ENCODE peak calls at places on chromosomes 1 and 21, in seven cellular contexts. H is GM23248, M is OCI-LY7, Z is PC-3, B is GM23338, A is MM.1S, T is HCT116. S is an unnamed sample.

GRCh38 chr1:199463521-199464127 is 563.9 kb upstream of the NR5A2 start:
- DNase-seq in B (peak; percentile 88), Z (peak; percentile 67), H (peak; percentile 67), M (peak; percentile 51), A (peak; percentile 65), T (peak; percentile 40), S (peak; percentile 61)

GRCh38 chr1:1073743-1074587 is at the start of gene RNF223:
- DNase-seq in Z (peak; percentile 98), M (no peak), B (no peak), T (peak; percentile 88), H (no peak), A (no peak), S (peak; percentile 78)

GRCh38 chr1:59029768-59030167 is 245.9 kb upstream of the JUN start:
- DNase-seq in A (no peak), H (no peak), M (no peak), T (no peak), Z (peak; percentile 79), B (no peak), S (peak; percentile 41)

GRCh38 chr1:32246888-32247273 is at the start of gene FAM167B:
- DNase-seq in Z (peak; percentile 56), M (no peak), T (no peak), B (no peak), A (no peak), H (peak; percentile 93), S (no peak)

GRCh38 chr1:14682941-14683340 is 84.5 kb downstream of the KAZN start:
- DNase-seq in Z (no peak), T (no peak), A (no peak), H (no peak), M (no peak), B (no peak), S (peak; percentile 60)

GRCh38 chr21:36135391-36136094 is 664 bp downstream of the CBR3 start:
- DNase-seq in B (peak; percentile 83), Z (peak; percentile 90), A (peak; percentile 84), M (peak; percentile 22), H (peak; percentile 89), T (no peak), S (peak; percentile 66)

GRCh38 chr21:40254540-40255455 is 387.6 kb downstream of the PCP4 start:
- DNase-seq in A (no peak), H (no peak), B (no peak), T (no peak), M (no peak), Z (no peak), S (peak; percentile 25)

GRCh38 chr21:15688809-15689208 is 41.0 kb upstream of the USP25 start:
- DNase-seq in B (no peak), Z (peak; percentile 85), M (no peak), T (no peak), H (no peak), A (peak; percentile 66), S (no peak)

GRCh38 chr1:3271866-3272265 is 182.6 kb upstream of the ARHGEF16 start:
- DNase-seq in B (no peak), A (no peak), H (no peak), T (no peak), M (no peak), Z (no peak), S (no peak)

GRCh38 chr1:246724725-246725095 is 501 bp downstream of the SCCPDH start:
- DNase-seq in Z (peak; percentile 57), M (no peak), B (peak; percentile 39), H (peak; percentile 76), A (peak; percentile 31), T (no peak), S (peak; percentile 57)

GRCh38 chr1:117570988-117571409 is 34.8 kb upstream of the TENT5C start:
- DNase-seq in Z (peak; percentile 83), M (peak; percentile 16), T (no peak), B (peak; percentile 33), A (peak; percentile 79), H (no peak), S (peak; percentile 61)

GRCh38 chr1:63173161-63173560 is 149.2 kb upstream of the FOXD3 start:
- DNase-seq in M (no peak), T (no peak), H (no peak), B (no peak), A (no peak), Z (no peak), S (no peak)

GRCh38 chr21:44704636-44705001 is 6.8 kb downstream of the TSPEAR start:
- DNase-seq in T (no peak), H (no peak), M (no peak), A (no peak), Z (no peak), B (peak; percentile 58), S (no peak)

GRCh38 chr1:25063591-25064416 is 133.7 kb upstream of the RUNX3 start:
- DNase-seq in B (no peak), H (no peak), M (no peak), T (no peak), Z (peak; percentile 66), A (no peak), S (no peak)

GRCh38 chr21:38440746-38441145 is 57.5 kb downstream of the ERG start:
- DNase-seq in H (peak; percentile 91), Z (peak; percentile 83), A (no peak), T (no peak), M (no peak), B (no peak), S (peak; percentile 42)

GRCh38 chr1:68188060-68188538 is 44.2 kb downstream of the WLS start:
- DNase-seq in A (peak; percentile 69), H (no peak), T (no peak), M (no peak), B (no peak), Z (no peak), S (no peak)

GRCh38 chr1:177998696-177999631 is 29.1 kb upstream of the SEC16B start:
- DNase-seq in H (no peak), B (no peak), A (no peak), T (no peak), M (no peak), Z (no peak), S (no peak)

GRCh38 chr1:942864-943533 is 16.1 kb downstream of the NOC2L start:
- DNase-seq in M (no peak), A (no peak), H (peak; percentile 47), Z (no peak), B (no peak), T (no peak), S (peak; percentile 54)

GRCh38 chr1:90671736-90672135 is 45.4 kb downstream of the BARHL2 start:
- DNase-seq in B (no peak), H (no peak), Z (no peak), M (no peak), A (no peak), T (no peak), S (no peak)

GRCh38 chr1:230201445-230201844 is 134.4 kb downstream of the GALNT2 start:
- DNase-seq in T (no peak), A (no peak), M (no peak), B (no peak), Z (no peak), H (no peak), S (no peak)

GRCh38 chr1:155646307-155646706 is 36.3 kb downstream of the MSTO1 start:
- DNase-seq in B (no peak), M (no peak), H (peak; percentile 32), T (no peak), Z (no peak), A (no peak), S (no peak)
- TF ChIP-seq EZH2phosphoT487 in B (no peak), M (no peak), H (no peak), T (no peak), Z (no peak), A (no peak), S (no peak)

DNA sequence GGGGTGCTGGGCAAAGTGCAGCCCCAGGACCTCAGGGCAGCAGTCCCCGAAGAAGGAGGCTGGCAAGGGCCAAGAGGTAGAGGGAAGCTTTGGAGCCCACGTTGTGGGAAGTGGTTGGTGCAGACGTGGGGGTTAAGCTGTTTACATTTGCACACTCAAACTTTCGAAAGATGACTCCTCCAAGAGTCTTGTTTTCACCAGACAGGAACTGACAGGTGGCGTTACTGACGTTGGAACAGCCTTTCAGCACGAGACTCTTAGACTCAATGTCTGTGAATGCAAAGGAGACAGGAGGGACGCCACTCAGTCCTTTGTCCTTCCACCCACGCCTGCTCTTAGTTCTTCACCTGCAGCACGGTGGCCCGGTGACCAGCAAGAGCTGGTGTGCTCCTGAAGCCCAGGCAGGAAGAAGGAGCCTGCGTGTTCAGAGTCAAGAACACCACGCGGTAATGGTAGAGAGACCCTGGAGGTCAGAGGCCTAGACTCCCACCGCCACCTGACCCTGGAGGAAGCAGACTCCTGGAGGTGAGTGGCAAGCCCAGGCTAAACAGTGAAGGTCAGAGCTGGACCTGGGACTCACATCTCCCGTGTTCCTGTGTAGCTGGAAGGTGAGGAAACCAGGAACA is 15.9 kb downstream of the LYPD8 start:
- DNase-seq in M (peak; percentile 29), A (peak; percentile 37), H (no peak), Z (no peak), B (no peak), T (no peak), S (no peak)
- TF ChIP-seq EZH2phosphoT487 in M (no peak), A (no peak), H (no peak), Z (no peak), B (no peak), T (no peak), S (no peak)

DNA sequence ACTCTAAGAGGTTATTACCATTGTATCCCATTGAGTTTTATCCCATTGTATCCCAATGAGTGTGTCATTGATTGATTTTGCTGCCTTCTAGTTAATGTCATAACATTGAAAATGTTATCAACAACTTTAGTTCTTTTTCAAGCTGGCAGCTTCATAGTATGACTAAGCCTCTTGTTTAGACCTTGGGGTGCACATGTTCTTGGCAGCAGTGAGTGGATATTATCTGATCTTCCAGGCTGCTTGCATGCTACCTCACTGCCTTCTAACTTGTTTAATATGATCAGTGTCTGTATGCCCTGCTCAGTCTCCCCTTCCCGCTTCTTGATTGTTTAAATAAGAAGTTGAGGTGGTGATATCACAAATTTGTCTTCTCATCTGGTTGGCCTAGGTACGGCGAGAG is 24.6 kb downstream of the NTPCR start:
- DNase-seq in M (no peak), Z (no peak), H (peak; percentile 48), T (no peak), B (no peak), A (no peak), S (no peak)
- TF ChIP-seq EZH2phosphoT487 in M (no peak), Z (no peak), H (no peak), T (no peak), B (no peak), A (no peak), S (no peak)

GRCh38 chr1:21496063-21496462 is 13.2 kb upstream of the ALPL start:
- DNase-seq in H (no peak), T (no peak), Z (no peak), M (no peak), A (no peak), B (no peak), S (no peak)
- TF ChIP-seq EZH2phosphoT487 in H (no peak), T (no peak), Z (no peak), M (no peak), A (no peak), B (no peak), S (no peak)